ENCODE peak calls at places on chromosomes 4 and X, in seven cellular contexts. Y, A, N, S, B, D and P are unnamed samples. For H3K36me3, the result is how much of the 10 kb centered on the place peaks cover.

GRCh38 chrX:74104356-74105065 is 199.5 kb upstream of the ZCCHC13 start:
- DNase-seq in Y (no peak), B (peak), D (peak), N (no peak), S (peak), A (no peak), P (no peak)

GRCh38 chr4:71550220-71551190 is 211.7 kb downstream of the SLC4A4 start:
- DNase-seq in Y (no peak), S (peak), D (no peak), N (no peak), A (peak), B (no peak), P (no peak)

GRCh38 chr4:87073187-87073569 is 138.4 kb downstream of the AFF1 start:
- DNase-seq in D (no peak), Y (no peak), S (no peak), A (no peak), B (no peak), N (no peak), P (no peak)

GRCh38 chrX:129626026-129626425 is 28.7 kb downstream of the APLN start:
- DNase-seq in D (no peak), S (no peak), Y (no peak), A (no peak), B (no peak), N (no peak), P (no peak)

GRCh38 chr4:166065324-166065723 is 192.3 kb downstream of the TLL1 start:
- DNase-seq in A (no peak), Y (no peak), S (no peak), N (no peak), D (no peak), B (peak), P (no peak)

GRCh38 chr4:3688018-3688998 is 77.9 kb upstream of the ADRA2C start:
- DNase-seq in N (peak), B (no peak), A (no peak), Y (no peak), D (no peak), S (no peak), P (no peak)

GRCh38 chrX:18856645-18856997 is 127.3 kb downstream of the PHKA2 start:
- DNase-seq in D (no peak), A (no peak), Y (no peak), B (no peak), N (no peak), S (no peak), P (no peak)

GRCh38 chr4:6703786-6704185 is 5.9 kb downstream of the MRFAP1L1 start:
- DNase-seq in D (no peak), S (no peak), Y (no peak), B (no peak), A (no peak), N (no peak), P (no peak)

GRCh38 chr4:15515106-15515505 is 45.4 kb downstream of the CC2D2A start:
- DNase-seq in B (no peak), D (no peak), N (no peak), A (no peak), Y (no peak), S (peak), P (no peak)

GRCh38 chr4:182575225-182575624 is 332.0 kb downstream of the TENM3 start:
- DNase-seq in A (no peak), Y (no peak), B (no peak), N (no peak), D (no peak), S (no peak), P (no peak)

GRCh38 chr4:156052116-156052515 is 98.5 kb upstream of the CTSO start:
- DNase-seq in N (no peak), A (no peak), B (peak), Y (no peak), D (peak), S (no peak), P (no peak)

GRCh38 chrX:136030357-136031225 is 45.4 kb downstream of the SLC9A6 start:
- DNase-seq in A (no peak), Y (no peak), S (peak), B (no peak), N (peak), D (no peak), P (no peak)

GRCh38 chr4:185587444-185588161 is 52.3 kb upstream of the PDLIM3 start:
- DNase-seq in B (no peak), A (peak), D (no peak), N (peak), Y (no peak), S (no peak), P (peak)

GRCh38 chr4:73828945-73829344 is 7.5 kb upstream of the CXCL6 start:
- DNase-seq in N (no peak), A (no peak), D (no peak), B (peak), S (peak), Y (no peak), P (no peak)

GRCh38 chr4:67014592-67014991 is 530.7 kb downstream of the CENPC start:
- DNase-seq in N (no peak), S (no peak), Y (no peak), D (no peak), B (no peak), A (peak), P (no peak)

DNA sequence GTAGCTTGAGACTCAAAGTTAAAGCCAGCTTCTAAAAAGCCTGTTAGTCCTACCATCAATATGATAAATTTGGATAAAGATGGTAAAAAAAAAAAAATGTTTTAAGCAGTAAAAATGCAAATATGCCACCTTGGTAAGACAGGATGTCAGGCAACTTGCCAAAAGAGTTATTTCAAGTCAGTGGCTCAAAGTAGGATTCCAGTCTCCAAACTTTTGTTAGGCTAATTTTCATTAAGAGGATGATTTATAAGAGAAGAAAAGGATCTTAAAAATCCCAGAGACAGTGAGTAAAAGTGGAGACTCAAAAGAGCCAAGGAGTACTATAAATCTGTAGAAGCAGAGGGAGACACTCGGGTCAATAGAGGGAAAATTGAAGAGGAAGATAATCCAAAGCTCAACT is 47.5 kb downstream of the GASK1B start:
- DNase-seq in D (no peak), A (no peak), B (no peak), S (no peak), Y (no peak), N (no peak), P (no peak)
- H3K27ac ChIP-seq in D (no peak), A (no peak), B (no peak), S (no peak), Y (no peak), N (no peak), P (no peak)

GRCh38 chr4:10773656-10774055 is 89.1 kb upstream of the CLNK start:
- DNase-seq in A (no peak), D (no peak), S (no peak), B (no peak), Y (no peak), N (no peak), P (no peak)
- H3K36me3 ChIP-seq in A (under half), D (under half), S (under half), B (under half), Y (under half), N (under half), P (under half)

DNA sequence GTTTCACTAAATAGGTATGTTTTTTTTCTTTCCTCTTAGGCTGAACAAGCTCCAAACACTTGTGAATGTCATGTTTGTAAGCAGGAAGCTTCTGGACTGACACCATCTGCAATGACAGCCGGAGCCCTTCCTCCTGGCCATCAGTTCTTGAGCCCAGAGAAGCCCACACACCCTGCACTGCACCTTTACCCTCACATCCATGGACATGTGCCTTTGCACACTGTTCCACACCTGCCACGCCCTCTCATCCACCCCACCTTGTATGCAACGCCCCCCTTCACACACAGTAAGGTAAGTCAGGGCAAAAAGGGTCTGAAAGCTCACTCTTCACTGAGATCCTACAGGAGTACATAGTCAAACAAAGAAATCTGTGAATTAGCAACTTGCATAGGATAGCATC is 84.1 kb downstream of the TNIP2 start:
- DNase-seq in S (no peak), N (no peak), A (no peak), D (no peak), B (no peak), Y (no peak), P (no peak)
- H3K4me3 ChIP-seq in S (no peak), N (no peak), A (no peak), D (no peak), B (no peak), Y (no peak), P (no peak)

GRCh38 chrX:131709553-131709952 is 165.7 kb downstream of the OR13H1 start:
- DNase-seq in S (no peak), B (no peak), D (no peak), N (no peak), A (no peak), Y (no peak), P (no peak)

GRCh38 chrX:131703646-131704045 is 159.8 kb downstream of the OR13H1 start:
- DNase-seq in A (no peak), S (no peak), N (no peak), D (no peak), B (peak), Y (no peak), P (no peak)

DNA sequence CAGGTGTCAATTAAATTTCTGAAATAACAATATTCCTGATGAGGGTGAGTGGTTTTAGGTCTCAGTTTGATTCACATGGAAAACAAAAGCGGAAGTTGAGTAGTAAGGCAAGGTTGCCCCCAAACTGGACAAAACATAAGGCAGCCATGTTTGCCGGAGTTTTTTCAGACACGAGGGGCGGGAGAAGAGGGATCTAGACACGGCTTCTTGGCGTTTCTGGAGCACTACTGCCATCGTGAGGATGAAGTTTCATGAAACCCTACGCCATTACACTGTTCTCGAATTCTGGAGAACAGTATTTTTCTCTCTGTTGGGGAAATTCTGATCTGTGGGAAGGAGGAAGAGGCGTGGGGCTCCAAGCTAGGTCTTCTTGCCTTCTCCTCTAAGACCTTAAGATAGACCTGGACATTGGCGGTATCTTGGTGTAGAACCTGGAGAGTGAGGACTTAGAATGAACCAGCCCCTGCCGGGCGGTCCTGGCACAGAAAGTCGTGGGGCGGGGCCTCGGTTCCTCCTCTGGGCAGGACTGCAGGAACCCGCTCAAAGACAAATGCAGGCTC is 160.3 kb downstream of the OR13H1 start:
- DNase-seq in Y (no peak), D (no peak), B (peak), S (peak), N (peak), A (no peak), P (peak)
- H3K27ac ChIP-seq in Y (no peak), D (peak), B (peak), S (no peak), N (peak), A (no peak), P (no peak)

GRCh38 chrX:2492536-2493218 is 8.1 kb downstream of the DHRSX start:
- DNase-seq in D (no peak), A (peak), Y (no peak), B (no peak), N (no peak), S (no peak), P (no peak)
- H3K36me3 ChIP-seq in D (under half), A (under half), Y (under half), B (under half), N (under half), S (under half), P (under half)